ENCODE peak calls at places on chromosomes 12 and 14, in nine cellular contexts. E is OCI-LY7; U is neuronal stem cell; R is dorsolateral prefrontal cortex; V is endodermal cell; S is astrocyte; M is Panc1; F is A549; X is naive thymus-derived CD4-positive, alpha-beta T cell. J is an unnamed sample.

GRCh38 chr14:32633930-32634329 is 304.7 kb upstream of the NPAS3 start:
- DNase-seq in E (no peak), U (no peak), R (no peak), V (no peak), S (no peak), M (no peak), F (no peak), X (no peak), J (no peak)

GRCh38 chr12:8661016-8661415 is 1.6 kb downstream of the MFAP5 start:
- DNase-seq in E (no peak), U (no peak), R (no peak), V (no peak), S (no peak), M (no peak), F (no peak), X (no peak), J (no peak)

GRCh38 chr12:87820524-87821194 is 208.5 kb downstream of the C12orf50 start:
- DNase-seq in E (no peak), U (no peak), R (no peak), V (no peak), S (peak), M (no peak), F (no peak), X (no peak), J (no peak)

GRCh38 chr14:70098257-70098809 is 90.4 kb downstream of the SLC8A3 start:
- DNase-seq in E (no peak), U (no peak), R (no peak), V (no peak), S (no peak), M (no peak), F (no peak), X (no peak), J (peak)

GRCh38 chr12:108840605-108841328 is 16.6 kb downstream of the SSH1 start:
- DNase-seq in E (no peak), U (no peak), R (no peak), V (no peak), S (peak), M (no peak), F (no peak), X (no peak), J (no peak)

GRCh38 chr14:104473649-104474574 is 105.7 kb upstream of the C14orf180 start:
- DNase-seq in E (no peak), U (no peak), R (no peak), V (no peak), S (no peak), M (no peak), F (no peak), X (no peak), J (no peak)

GRCh38 chr12:26719852-26720251 is 113.1 kb downstream of the ITPR2 start:
- DNase-seq in E (no peak), U (no peak), R (no peak), V (no peak), S (no peak), M (no peak), F (no peak), X (no peak), J (no peak)

GRCh38 chr12:7127916-7128626 is 618 bp downstream of the RBP5 start:
- DNase-seq in E (no peak), U (no peak), R (no peak), V (peak), S (no peak), M (no peak), F (no peak), X (no peak), J (no peak)

GRCh38 chr12:51434305-51434704 is 9.7 kb downstream of the SLC4A8 start:
- DNase-seq in E (no peak), U (no peak), R (no peak), V (no peak), S (peak), M (no peak), F (no peak), X (no peak), J (no peak)

GRCh38 chr12:117064049-117064448 is 35.2 kb downstream of the TESC start:
- DNase-seq in E (no peak), U (no peak), R (no peak), V (no peak), S (no peak), M (no peak), F (no peak), X (no peak), J (no peak)

GRCh38 chr14:26841920-26842741 is 244.3 kb upstream of the NOVA1 start:
- DNase-seq in E (no peak), U (no peak), R (no peak), V (no peak), S (peak), M (peak), F (peak), X (no peak), J (no peak)

GRCh38 chr12:9340422-9341259 is 132.4 kb upstream of the PZP start:
- DNase-seq in E (no peak), U (no peak), R (no peak), V (peak), S (peak), M (no peak), F (no peak), X (peak), J (no peak)

GRCh38 chr12:3431685-3432084 is 59.3 kb upstream of the PRMT8 start:
- DNase-seq in E (no peak), U (no peak), R (no peak), V (no peak), S (no peak), M (no peak), F (no peak), X (no peak), J (no peak)

GRCh38 chr12:7241404-7242005 is 52.0 kb downstream of the PEX5 start:
- DNase-seq in E (no peak), U (no peak), R (no peak), V (no peak), S (peak), M (no peak), F (no peak), X (no peak), J (no peak)

GRCh38 chr14:93049867-93050331 is 65.8 kb downstream of the ITPK1 start:
- DNase-seq in E (no peak), U (no peak), R (no peak), V (no peak), S (no peak), M (no peak), F (no peak), X (no peak), J (no peak)

GRCh38 chr14:64496764-64497163 is 6.9 kb downstream of the ZBTB25 start:
- DNase-seq in E (no peak), U (no peak), R (no peak), V (no peak), S (no peak), M (no peak), F (no peak), X (no peak), J (no peak)

GRCh38 chr14:38189930-38190726 is 17.6 kb upstream of the SSTR1 start:
- DNase-seq in E (no peak), U (no peak), R (no peak), V (peak), S (no peak), M (no peak), F (no peak), X (no peak), J (no peak)

GRCh38 chr12:4269279-4269991 is 4.1 kb upstream of the CCND2 start:
- DNase-seq in E (peak), U (peak), R (no peak), V (peak), S (peak), M (no peak), F (no peak), X (peak), J (no peak)

GRCh38 chr12:92927436-92928116 is 1.5 kb downstream of the EEA1 start:
- DNase-seq in E (peak), U (no peak), R (no peak), V (no peak), S (peak), M (no peak), F (peak), X (no peak), J (no peak)

GRCh38 chr12:64236549-64236948 is 14.5 kb upstream of the KICS2 start:
- DNase-seq in E (no peak), U (no peak), R (no peak), V (no peak), S (peak), M (no peak), F (no peak), X (no peak), J (no peak)

GRCh38 chr14:101315802-101316296 is 245.4 kb upstream of the DIO3 start:
- DNase-seq in E (no peak), U (no peak), R (no peak), V (no peak), S (no peak), M (no peak), F (no peak), X (no peak), J (no peak)

GRCh38 chr14:68365228-68365627 is 427.6 kb downstream of the ZFP36L1 start:
- DNase-seq in E (no peak), U (no peak), R (no peak), V (no peak), S (peak), M (no peak), F (no peak), X (no peak), J (no peak)

GRCh38 chr12:12323606-12324005 is 26.4 kb downstream of the MANSC1 start:
- DNase-seq in E (no peak), U (no peak), R (no peak), V (no peak), S (peak), M (no peak), F (no peak), X (no peak), J (no peak)

GRCh38 chr12:44193281-44193680 is 357.4 kb downstream of the TMEM117 start:
- DNase-seq in E (no peak), U (no peak), R (no peak), V (no peak), S (no peak), M (no peak), F (no peak), X (no peak), J (no peak)

GRCh38 chr12:107178776-107179175 is 85.4 kb upstream of the CRY1 start:
- DNase-seq in E (no peak), U (no peak), R (no peak), V (no peak), S (no peak), M (no peak), F (no peak), X (peak), J (no peak)

GRCh38 chr14:29222671-29223268 is 456.2 kb downstream of the FOXG1 start:
- DNase-seq in E (no peak), U (no peak), R (peak), V (peak), S (peak), M (peak), F (no peak), X (no peak), J (no peak)

GRCh38 chr14:22448905-22449611 is 140.0 kb downstream of the DAD1 start:
- DNase-seq in E (peak), U (no peak), R (no peak), V (no peak), S (no peak), M (no peak), F (no peak), X (no peak), J (no peak)

GRCh38 chr14:57573193-57573592 is 79.5 kb upstream of the CCDC198 start:
- DNase-seq in E (no peak), U (no peak), R (no peak), V (no peak), S (no peak), M (no peak), F (no peak), X (no peak), J (no peak)

GRCh38 chr12:65666876-65667275 is 157.4 kb upstream of the HMGA2 start:
- DNase-seq in E (no peak), U (no peak), R (no peak), V (no peak), S (peak), M (no peak), F (no peak), X (no peak), J (no peak)

GRCh38 chr12:131065279-131065678 is 111.6 kb downstream of the ADGRD1 start:
- DNase-seq in E (no peak), U (no peak), R (no peak), V (peak), S (no peak), M (no peak), F (no peak), X (no peak), J (no peak)

GRCh38 chr12:65808580-65808979 is 15.7 kb upstream of the HMGA2 start:
- DNase-seq in E (no peak), U (no peak), R (no peak), V (no peak), S (no peak), M (no peak), F (no peak), X (no peak), J (no peak)

GRCh38 chr12:64706831-64707230 is 52.4 kb downstream of the GNS start:
- DNase-seq in E (no peak), U (no peak), R (no peak), V (no peak), S (no peak), M (no peak), F (no peak), X (no peak), J (no peak)

GRCh38 chr12:58877243-58877743 is 43.0 kb downstream of the LRIG3 start:
- DNase-seq in E (no peak), U (no peak), R (no peak), V (no peak), S (peak), M (peak), F (peak), X (no peak), J (no peak)

GRCh38 chr14:22556021-22556989 is 32.7 kb downstream of the DAD1 start:
- DNase-seq in E (peak), U (no peak), R (no peak), V (no peak), S (peak), M (no peak), F (no peak), X (peak), J (no peak)

GRCh38 chr12:104498211-104498801 is 41.6 kb downstream of the CHST11 start:
- DNase-seq in E (no peak), U (no peak), R (no peak), V (no peak), S (peak), M (no peak), F (no peak), X (peak), J (no peak)

GRCh38 chr12:104376650-104377506 is 73.3 kb downstream of the EID3 start:
- DNase-seq in E (no peak), U (no peak), R (no peak), V (no peak), S (peak), M (no peak), F (no peak), X (no peak), J (no peak)

GRCh38 chr12:20050166-20050565 is 318.2 kb upstream of the PDE3A start:
- DNase-seq in E (no peak), U (no peak), R (no peak), V (no peak), S (no peak), M (no peak), F (no peak), X (no peak), J (no peak)

GRCh38 chr12:92369643-92370042 is 224.0 kb upstream of the BTG1 start:
- DNase-seq in E (no peak), U (no peak), R (no peak), V (no peak), S (peak), M (no peak), F (no peak), X (no peak), J (no peak)

DNA sequence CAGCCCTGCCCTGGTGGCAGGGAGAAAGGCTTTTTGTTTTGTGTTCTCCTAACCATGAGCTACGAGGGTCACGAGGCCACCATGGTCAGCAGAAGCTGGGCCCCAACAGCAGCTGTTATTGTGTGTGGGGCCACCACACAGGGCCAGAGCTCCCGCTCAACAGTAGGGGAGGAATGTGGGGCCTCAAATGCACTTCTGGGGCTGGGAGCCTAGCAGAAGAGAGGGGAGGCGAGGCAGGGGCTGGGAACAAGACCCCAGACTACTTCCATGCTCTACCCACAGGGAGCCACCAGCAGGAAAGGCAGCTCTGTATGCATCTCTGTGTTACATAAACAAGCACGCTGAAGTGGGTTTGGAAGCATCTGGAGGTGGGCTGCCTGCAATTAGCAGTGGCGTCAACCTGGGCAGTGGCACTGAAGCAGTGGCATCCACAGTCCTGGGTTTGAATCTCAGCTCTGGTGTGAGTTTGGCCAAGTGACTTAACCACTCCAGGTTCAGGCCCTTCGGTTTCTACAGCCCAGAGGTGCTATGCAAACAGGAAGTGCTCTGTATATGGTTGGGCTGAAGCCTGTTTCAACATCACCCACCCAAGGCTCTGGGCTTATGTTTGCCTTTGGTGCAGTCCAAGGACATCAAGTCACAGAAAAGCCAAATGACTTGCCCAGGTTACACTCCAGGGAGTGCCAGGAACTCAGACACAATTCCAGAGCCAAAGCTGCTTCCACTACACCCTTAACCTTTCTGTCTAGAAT is 16.2 kb downstream of the GLTP start:
- DNase-seq in E (no peak), U (no peak), R (peak), V (no peak), S (no peak), M (no peak), F (no peak), X (no peak), J (peak)
- H3K27ac ChIP-seq in E (no peak), U (no peak), R (peak), V (peak), S (no peak), M (no peak), F (peak), X (no peak), J (peak)

GRCh38 chr12:46404733-46405132 is 32.2 kb upstream of the SLC38A2 start:
- DNase-seq in E (no peak), U (no peak), R (no peak), V (no peak), S (peak), M (no peak), F (no peak), X (no peak), J (no peak)
- H3K27ac ChIP-seq in E (no peak), U (no peak), R (no peak), V (no peak), S (peak), M (peak), F (peak), X (no peak), J (no peak)

GRCh38 chr14:71117839-71118743 is 210.8 kb downstream of the PCNX1 start:
- DNase-seq in E (peak), U (no peak), R (no peak), V (no peak), S (peak), M (no peak), F (no peak), X (no peak), J (no peak)

GRCh38 chr14:71115306-71115705 is 208.0 kb downstream of the PCNX1 start:
- DNase-seq in E (no peak), U (no peak), R (no peak), V (no peak), S (no peak), M (no peak), F (no peak), X (no peak), J (no peak)

GRCh38 chr14:71119075-71119474 is 211.8 kb downstream of the PCNX1 start:
- DNase-seq in E (no peak), U (no peak), R (no peak), V (no peak), S (peak), M (no peak), F (no peak), X (no peak), J (no peak)

GRCh38 chr14:71114580-71114979 is 207.3 kb downstream of the PCNX1 start:
- DNase-seq in E (no peak), U (no peak), R (no peak), V (no peak), S (no peak), M (no peak), F (no peak), X (no peak), J (no peak)

DNA sequence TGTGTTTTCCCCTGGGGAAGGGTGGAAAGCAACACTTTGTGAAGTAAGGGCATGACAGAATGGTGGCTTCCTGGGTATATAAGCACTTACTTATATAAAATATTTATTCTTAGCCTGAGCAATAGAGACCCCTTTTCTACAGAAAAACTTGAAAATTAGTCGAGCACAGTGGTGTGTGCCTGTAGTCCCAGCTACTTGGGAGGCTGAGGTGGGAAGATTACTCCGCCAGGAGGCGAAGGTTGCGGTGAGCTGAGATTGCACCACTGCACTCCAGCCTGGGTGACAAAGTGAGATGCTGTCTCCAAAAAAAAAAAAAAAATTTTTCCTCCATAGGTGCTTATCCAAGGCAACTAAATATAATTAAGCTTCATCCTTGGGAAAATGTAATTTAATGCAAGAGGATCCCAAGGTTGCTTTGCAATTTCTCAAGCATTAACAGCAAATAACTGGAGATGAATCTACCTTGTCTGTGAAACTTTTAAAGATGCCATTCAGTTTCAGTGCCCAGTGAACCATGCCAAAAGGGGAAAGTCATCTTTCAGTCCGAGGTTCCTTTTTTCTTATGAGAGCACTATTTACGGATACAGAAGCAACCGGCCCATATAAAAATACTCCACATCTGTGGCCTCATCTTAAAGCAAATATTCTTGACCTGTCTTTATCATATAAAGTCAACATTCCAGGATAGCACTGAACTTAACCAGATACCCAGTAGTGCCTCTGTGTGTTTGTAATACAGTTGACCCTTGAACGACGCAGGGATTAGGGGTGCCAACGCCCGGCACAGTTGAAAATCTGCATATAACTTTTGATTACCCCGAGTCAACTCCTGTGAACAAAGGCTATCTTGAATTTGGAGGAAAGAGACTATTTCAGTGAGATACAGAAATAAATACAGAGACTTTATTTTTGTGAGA is 209.2 kb downstream of the PCNX1 start:
- DNase-seq in E (peak), U (no peak), R (no peak), V (no peak), S (no peak), M (no peak), F (no peak), X (no peak), J (no peak)
- H3K27ac ChIP-seq in E (peak), U (no peak), R (no peak), V (no peak), S (no peak), M (no peak), F (no peak), X (no peak), J (no peak)

GRCh38 chr12:98475565-98475908 is 39.9 kb upstream of the TMPO start:
- DNase-seq in E (no peak), U (no peak), R (no peak), V (no peak), S (no peak), M (no peak), F (no peak), X (no peak), J (no peak)
- H3K27ac ChIP-seq in E (no peak), U (no peak), R (no peak), V (no peak), S (peak), M (peak), F (peak), X (no peak), J (no peak)